ENCODE peak calls at places on chromosome 2, in ten cellular contexts. One of them, this sample, is unnamed.

GRCh38 chr2:175807031-175807873 is 194.8 kb downstream of the LNPK start:
- DNase-seq in nephron progenitor cell: no peak
- DNase-seq in iPS-NIHi11: no peak
- DNase-seq in cardiac fibroblast: no peak
- DNase-seq in Calu3: no peak
- DNase-seq in HTR-8/SVneo: peak
- DNase-seq in right atrium auricular region: no peak
- DNase-seq in aorta: no peak
- DNase-seq in Daoy: peak
- DNase-seq in tibial artery: no peak
- DNase-seq in this sample: no peak

GRCh38 chr2:218781691-218782528 is at the start of gene CYP27A1:
- DNase-seq in nephron progenitor cell: peak
- DNase-seq in iPS-NIHi11: peak
- DNase-seq in cardiac fibroblast: peak
- DNase-seq in Calu3: peak
- DNase-seq in HTR-8/SVneo: no peak
- DNase-seq in right atrium auricular region: peak
- DNase-seq in aorta: peak
- DNase-seq in Daoy: no peak
- DNase-seq in tibial artery: peak
- DNase-seq in this sample: peak

GRCh38 chr2:15460112-15460620 is 101.0 kb downstream of the NBAS start:
- DNase-seq in nephron progenitor cell: no peak
- DNase-seq in iPS-NIHi11: no peak
- DNase-seq in cardiac fibroblast: no peak
- DNase-seq in Calu3: no peak
- DNase-seq in HTR-8/SVneo: no peak
- DNase-seq in right atrium auricular region: no peak
- DNase-seq in aorta: no peak
- DNase-seq in Daoy: no peak
- DNase-seq in tibial artery: no peak
- DNase-seq in this sample: no peak

GRCh38 chr2:239369631-239370161 is 31.1 kb downstream of the HDAC4 start:
- DNase-seq in nephron progenitor cell: no peak
- DNase-seq in iPS-NIHi11: no peak
- DNase-seq in cardiac fibroblast: peak
- DNase-seq in Calu3: no peak
- DNase-seq in HTR-8/SVneo: no peak
- DNase-seq in right atrium auricular region: no peak
- DNase-seq in aorta: peak
- DNase-seq in Daoy: peak
- DNase-seq in tibial artery: peak
- DNase-seq in this sample: peak

GRCh38 chr2:109333414-109334194 is 204.6 kb downstream of the SH3RF3 start:
- DNase-seq in nephron progenitor cell: no peak
- DNase-seq in iPS-NIHi11: peak
- DNase-seq in cardiac fibroblast: no peak
- DNase-seq in Calu3: no peak
- DNase-seq in HTR-8/SVneo: no peak
- DNase-seq in right atrium auricular region: no peak
- DNase-seq in aorta: no peak
- DNase-seq in Daoy: no peak
- DNase-seq in tibial artery: no peak
- DNase-seq in this sample: no peak

GRCh38 chr2:215218587-215219577 is 80.5 kb upstream of the ABCA12 start:
- DNase-seq in nephron progenitor cell: no peak
- DNase-seq in iPS-NIHi11: no peak
- DNase-seq in cardiac fibroblast: peak
- DNase-seq in Calu3: no peak
- DNase-seq in HTR-8/SVneo: no peak
- DNase-seq in right atrium auricular region: no peak
- DNase-seq in aorta: no peak
- DNase-seq in Daoy: no peak
- DNase-seq in tibial artery: no peak
- DNase-seq in this sample: no peak

GRCh38 chr2:45380131-45380836 is 230.8 kb downstream of the SRBD1 start:
- DNase-seq in nephron progenitor cell: no peak
- DNase-seq in iPS-NIHi11: no peak
- DNase-seq in cardiac fibroblast: peak
- DNase-seq in Calu3: peak
- DNase-seq in HTR-8/SVneo: no peak
- DNase-seq in right atrium auricular region: no peak
- DNase-seq in aorta: no peak
- DNase-seq in Daoy: peak
- DNase-seq in tibial artery: no peak
- DNase-seq in this sample: no peak

GRCh38 chr2:120254178-120254577 is 1.5 kb downstream of the RALB start:
- DNase-seq in nephron progenitor cell: no peak
- DNase-seq in iPS-NIHi11: no peak
- DNase-seq in cardiac fibroblast: no peak
- DNase-seq in Calu3: no peak
- DNase-seq in HTR-8/SVneo: no peak
- DNase-seq in right atrium auricular region: no peak
- DNase-seq in aorta: no peak
- DNase-seq in Daoy: no peak
- DNase-seq in tibial artery: no peak
- DNase-seq in this sample: no peak

GRCh38 chr2:19787134-19787533 is 114.6 kb downstream of the TTC32 start:
- DNase-seq in nephron progenitor cell: no peak
- DNase-seq in iPS-NIHi11: no peak
- DNase-seq in cardiac fibroblast: no peak
- DNase-seq in Calu3: no peak
- DNase-seq in HTR-8/SVneo: no peak
- DNase-seq in right atrium auricular region: no peak
- DNase-seq in aorta: no peak
- DNase-seq in Daoy: no peak
- DNase-seq in tibial artery: no peak
- DNase-seq in this sample: no peak

GRCh38 chr2:218434456-218434855 is 15.5 kb downstream of the VIL1 start:
- DNase-seq in nephron progenitor cell: no peak
- DNase-seq in iPS-NIHi11: no peak
- DNase-seq in cardiac fibroblast: no peak
- DNase-seq in Calu3: no peak
- DNase-seq in HTR-8/SVneo: no peak
- DNase-seq in right atrium auricular region: no peak
- DNase-seq in aorta: peak
- DNase-seq in Daoy: no peak
- DNase-seq in tibial artery: peak
- DNase-seq in this sample: no peak

GRCh38 chr2:227545990-227546389 is 52.7 kb upstream of the SCYGR2 start:
- DNase-seq in nephron progenitor cell: no peak
- DNase-seq in iPS-NIHi11: no peak
- DNase-seq in cardiac fibroblast: peak
- DNase-seq in Calu3: peak
- DNase-seq in HTR-8/SVneo: no peak
- DNase-seq in right atrium auricular region: no peak
- DNase-seq in aorta: peak
- DNase-seq in Daoy: peak
- DNase-seq in tibial artery: no peak
- DNase-seq in this sample: no peak

GRCh38 chr2:28172114-28172898 is 220.4 kb upstream of the FOSL2 start:
- DNase-seq in nephron progenitor cell: no peak
- DNase-seq in iPS-NIHi11: no peak
- DNase-seq in cardiac fibroblast: peak
- DNase-seq in Calu3: no peak
- DNase-seq in HTR-8/SVneo: no peak
- DNase-seq in right atrium auricular region: no peak
- DNase-seq in aorta: no peak
- DNase-seq in Daoy: no peak
- DNase-seq in tibial artery: no peak
- DNase-seq in this sample: no peak

GRCh38 chr2:42047488-42048317 is at the start of gene PKDCC:
- DNase-seq in nephron progenitor cell: peak
- DNase-seq in iPS-NIHi11: peak
- DNase-seq in cardiac fibroblast: peak
- DNase-seq in Calu3: peak
- DNase-seq in HTR-8/SVneo: peak
- DNase-seq in right atrium auricular region: peak
- DNase-seq in aorta: peak
- DNase-seq in Daoy: peak
- DNase-seq in tibial artery: peak
- DNase-seq in this sample: peak

GRCh38 chr2:54946220-54946568 is 104.1 kb downstream of the RTN4 start:
- DNase-seq in nephron progenitor cell: no peak
- DNase-seq in iPS-NIHi11: no peak
- DNase-seq in cardiac fibroblast: no peak
- DNase-seq in Calu3: no peak
- DNase-seq in HTR-8/SVneo: no peak
- DNase-seq in right atrium auricular region: no peak
- DNase-seq in aorta: no peak
- DNase-seq in Daoy: no peak
- DNase-seq in tibial artery: no peak
- DNase-seq in this sample: no peak

GRCh38 chr2:107108556-107108955 is 222.6 kb upstream of the ST6GAL2 start:
- DNase-seq in nephron progenitor cell: no peak
- DNase-seq in iPS-NIHi11: no peak
- DNase-seq in cardiac fibroblast: peak
- DNase-seq in Calu3: no peak
- DNase-seq in HTR-8/SVneo: no peak
- DNase-seq in right atrium auricular region: no peak
- DNase-seq in aorta: no peak
- DNase-seq in Daoy: peak
- DNase-seq in tibial artery: no peak
- DNase-seq in this sample: no peak

GRCh38 chr2:241813080-241813805 is 4.2 kb downstream of the NEU4 start:
- DNase-seq in nephron progenitor cell: no peak
- DNase-seq in iPS-NIHi11: peak
- DNase-seq in cardiac fibroblast: peak
- DNase-seq in Calu3: no peak
- DNase-seq in HTR-8/SVneo: no peak
- DNase-seq in right atrium auricular region: no peak
- DNase-seq in aorta: peak
- DNase-seq in Daoy: no peak
- DNase-seq in tibial artery: peak
- DNase-seq in this sample: no peak

GRCh38 chr2:98560256-98560771 is 48.0 kb downstream of the COA5 start:
- DNase-seq in nephron progenitor cell: no peak
- DNase-seq in iPS-NIHi11: no peak
- DNase-seq in cardiac fibroblast: peak
- DNase-seq in Calu3: no peak
- DNase-seq in HTR-8/SVneo: no peak
- DNase-seq in right atrium auricular region: no peak
- DNase-seq in aorta: peak
- DNase-seq in Daoy: peak
- DNase-seq in tibial artery: peak
- DNase-seq in this sample: no peak

GRCh38 chr2:55158111-55158814 is 73.8 kb downstream of the CLHC1 start:
- DNase-seq in nephron progenitor cell: no peak
- DNase-seq in iPS-NIHi11: no peak
- DNase-seq in cardiac fibroblast: no peak
- DNase-seq in Calu3: peak
- DNase-seq in HTR-8/SVneo: no peak
- DNase-seq in right atrium auricular region: no peak
- DNase-seq in aorta: no peak
- DNase-seq in Daoy: no peak
- DNase-seq in tibial artery: no peak
- DNase-seq in this sample: no peak

GRCh38 chr2:131030478-131030971 is 62.7 kb downstream of the FAM168B start:
- DNase-seq in nephron progenitor cell: no peak
- DNase-seq in iPS-NIHi11: no peak
- DNase-seq in cardiac fibroblast: no peak
- DNase-seq in Calu3: no peak
- DNase-seq in HTR-8/SVneo: no peak
- DNase-seq in right atrium auricular region: peak
- DNase-seq in aorta: no peak
- DNase-seq in Daoy: no peak
- DNase-seq in tibial artery: peak
- DNase-seq in this sample: peak

GRCh38 chr2:20021405-20022009 is 9.0 kb upstream of the MATN3 start:
- DNase-seq in nephron progenitor cell: no peak
- DNase-seq in iPS-NIHi11: no peak
- DNase-seq in cardiac fibroblast: no peak
- DNase-seq in Calu3: no peak
- DNase-seq in HTR-8/SVneo: no peak
- DNase-seq in right atrium auricular region: no peak
- DNase-seq in aorta: no peak
- DNase-seq in Daoy: no peak
- DNase-seq in tibial artery: no peak
- DNase-seq in this sample: no peak

GRCh38 chr2:84807063-84807485 is 73.8 kb downstream of the TRABD2A start:
- DNase-seq in nephron progenitor cell: no peak
- DNase-seq in iPS-NIHi11: peak
- DNase-seq in cardiac fibroblast: peak
- DNase-seq in Calu3: peak
- DNase-seq in HTR-8/SVneo: peak
- DNase-seq in right atrium auricular region: no peak
- DNase-seq in aorta: no peak
- DNase-seq in Daoy: peak
- DNase-seq in tibial artery: no peak
- DNase-seq in this sample: no peak

GRCh38 chr2:201532686-201533304 is 81.3 kb downstream of the STRADB start:
- DNase-seq in nephron progenitor cell: no peak
- DNase-seq in iPS-NIHi11: no peak
- DNase-seq in cardiac fibroblast: peak
- DNase-seq in Calu3: no peak
- DNase-seq in HTR-8/SVneo: peak
- DNase-seq in right atrium auricular region: no peak
- DNase-seq in aorta: no peak
- DNase-seq in Daoy: peak
- DNase-seq in tibial artery: no peak
- DNase-seq in this sample: no peak